ENCODE peak calls at places on chromosomes 1 and 21, in nine cellular contexts. Q is pancreas; C is esophagus squamous epithelium; W is A549; R is CD8-positive, alpha-beta memory T cell; D is IMR-90; Y is kidney; I is lower lobe of right lung; B is Panc1. N is an unnamed sample.

GRCh38 chr1:244970236-244970652 is 105.9 kb upstream of the HNRNPU start:
- DNase-seq in Q (no peak), C (peak; percentile 41), W (peak; percentile 90), R (no peak), D (peak; percentile 54), Y (peak; percentile 94), I (peak; percentile 88), B (no peak), N (peak; percentile 86)

GRCh38 chr21:34184232-34184631 is 110.9 kb downstream of the MRPS6 start:
- DNase-seq in Q (no peak), C (no peak), W (no peak), R (no peak), D (no peak), Y (no peak), I (no peak), B (no peak), N (no peak)

GRCh38 chr1:52659851-52660596 is 27.1 kb downstream of the SHISAL2A start:
- DNase-seq in Q (no peak), C (no peak), W (no peak), R (no peak), D (no peak), Y (no peak), I (no peak), B (no peak), N (no peak)

GRCh38 chr1:35298464-35298863 is 30.0 kb downstream of the ZMYM4 start:
- DNase-seq in Q (peak; percentile 18), C (no peak), W (peak; percentile 28), R (no peak), D (peak; percentile 36), Y (peak; percentile 73), I (no peak), B (peak; percentile 20), N (peak; percentile 26)

GRCh38 chr1:154183045-154183968 is 8.6 kb downstream of the TPM3 start:
- DNase-seq in Q (peak; percentile 98), C (peak; percentile 82), W (peak; percentile 99), R (peak; percentile 90), D (peak; percentile 94), Y (peak; percentile 99), I (peak; percentile 97), B (peak; percentile 86), N (peak; percentile 97)

GRCh38 chr1:174828264-174828663 is 171.5 kb upstream of the CACYBP start:
- DNase-seq in Q (no peak), C (no peak), W (no peak), R (no peak), D (no peak), Y (no peak), I (no peak), B (no peak), N (no peak)

GRCh38 chr1:230792691-230793462 is 45.7 kb downstream of the CAPN9 start:
- DNase-seq in Q (no peak), C (no peak), W (peak; percentile 9), R (no peak), D (peak; percentile 11), Y (no peak), I (no peak), B (no peak), N (no peak)

GRCh38 chr21:28971171-28971570 is 21.5 kb downstream of the LTN1 start:
- DNase-seq in Q (no peak), C (no peak), W (no peak), R (no peak), D (peak; percentile 19), Y (no peak), I (no peak), B (no peak), N (no peak)

GRCh38 chr1:116329524-116330341 is 43.3 kb upstream of the ATP1A1 start:
- DNase-seq in Q (no peak), C (no peak), W (no peak), R (no peak), D (no peak), Y (no peak), I (no peak), B (no peak), N (no peak)

GRCh38 chr1:906532-907420 is 16.9 kb upstream of the SAMD11 start:
- DNase-seq in Q (peak; percentile 16), C (no peak), W (peak; percentile 80), R (no peak), D (peak; percentile 64), Y (peak; percentile 84), I (peak; percentile 66), B (no peak), N (no peak)

GRCh38 chr1:25086518-25087079 is 145.7 kb downstream of the SYF2 start:
- DNase-seq in Q (no peak), C (no peak), W (no peak), R (no peak), D (no peak), Y (no peak), I (no peak), B (no peak), N (no peak)

GRCh38 chr1:9687876-9688582 is 36.5 kb downstream of the PIK3CD start:
- DNase-seq in Q (no peak), C (no peak), W (no peak), R (no peak), D (peak; percentile 21), Y (peak; percentile 77), I (no peak), B (no peak), N (no peak)

DNA sequence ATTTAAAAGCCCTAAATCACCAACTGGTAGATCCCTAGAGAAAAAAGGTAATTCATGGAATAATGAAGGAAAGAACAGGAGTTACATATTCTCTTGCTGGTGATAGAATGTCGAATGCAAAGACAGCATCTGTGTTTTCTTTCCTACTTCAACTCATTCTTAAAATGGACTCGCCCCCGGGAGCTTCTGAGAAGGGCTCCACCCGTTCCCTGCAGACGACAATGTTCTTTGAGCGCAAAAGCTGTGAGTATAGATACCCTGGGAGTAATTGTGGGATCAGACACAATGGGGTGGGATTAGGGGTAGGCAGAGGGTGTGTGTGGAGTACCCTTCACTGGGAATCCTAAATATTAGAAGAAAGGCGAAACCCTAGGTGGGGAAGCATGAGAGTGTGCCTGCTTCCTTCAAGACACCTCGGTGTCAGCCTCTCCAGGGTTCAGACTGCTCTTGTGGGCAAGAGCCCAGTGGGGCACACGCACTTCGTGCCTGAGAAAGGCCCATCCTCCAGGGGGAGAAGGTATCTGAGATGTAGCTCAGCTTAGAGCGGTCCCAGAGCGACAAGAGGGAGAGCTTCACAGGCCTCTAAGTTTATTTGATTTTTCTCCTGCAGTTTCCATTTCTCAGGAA is 123.3 kb upstream of the DPYD start:
- DNase-seq in Q (no peak), C (no peak), W (no peak), R (no peak), D (no peak), Y (no peak), I (no peak), B (no peak), N (no peak)
- H3K4me3 ChIP-seq in Q (no peak overlapping the region), C (no peak overlapping the region), W (no peak overlapping the region), R (no peak overlapping the region), D (peak overlapping the region; percentile 95), Y (no peak overlapping the region), I (no peak overlapping the region), B (no peak overlapping the region), N (no peak overlapping the region)

GRCh38 chr21:35198004-35198403 is 148.9 kb upstream of the RUNX1 start:
- DNase-seq in Q (no peak), C (no peak), W (peak; percentile 63), R (no peak), D (peak; percentile 96), Y (no peak), I (no peak), B (peak; percentile 47), N (no peak)

GRCh38 chr21:35196128-35196527 is 147.0 kb upstream of the RUNX1 start:
- DNase-seq in Q (no peak), C (no peak), W (no peak), R (no peak), D (no peak), Y (no peak), I (no peak), B (no peak), N (no peak)

GRCh38 chr21:35197191-35197590 is 148.1 kb upstream of the RUNX1 start:
- DNase-seq in Q (no peak), C (no peak), W (no peak), R (no peak), D (peak; percentile 64), Y (no peak), I (no peak), B (no peak), N (no peak)

GRCh38 chr21:35191754-35192153 is 142.7 kb upstream of the RUNX1 start:
- DNase-seq in Q (no peak), C (no peak), W (no peak), R (no peak), D (no peak), Y (no peak), I (no peak), B (no peak), N (no peak)

DNA sequence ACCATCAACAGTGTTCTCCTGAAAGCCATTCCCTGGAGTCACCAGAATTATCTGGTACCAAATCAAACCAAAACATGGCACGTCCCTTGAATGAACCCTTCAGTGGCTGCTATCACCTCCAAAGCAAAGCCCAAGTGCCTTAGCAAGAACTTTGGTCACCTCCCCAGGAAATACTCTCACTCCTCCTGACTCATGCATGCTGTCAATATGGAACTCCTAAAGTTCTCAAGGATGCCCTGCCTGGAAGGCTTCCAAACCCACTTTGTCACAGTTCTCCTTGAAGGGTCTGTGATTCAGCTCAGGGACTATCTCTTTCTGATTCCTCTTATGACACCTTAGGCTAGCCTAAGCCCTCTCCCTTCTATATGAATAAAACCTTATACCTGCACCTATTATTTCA is 146.1 kb upstream of the RUNX1 start:
- DNase-seq in Q (no peak), C (no peak), W (peak; percentile 12), R (no peak), D (no peak), Y (no peak), I (no peak), B (no peak), N (no peak)
- H3K27ac ChIP-seq in Q (no peak overlapping the region), C (no peak overlapping the region), W (no peak overlapping the region), R (no peak overlapping the region), D (no peak overlapping the region), Y (no peak overlapping the region), I (no peak overlapping the region), B (no peak overlapping the region), N (no peak overlapping the region)

GRCh38 chr21:36708512-36709029 is 9.7 kb downstream of the SIM2 start:
- DNase-seq in Q (no peak), C (no peak), W (no peak), R (no peak), D (no peak), Y (no peak), I (no peak), B (no peak), N (no peak)
- H3K4me3 ChIP-seq in Q (peak overlapping the region; percentile 21), C (peak overlapping the region; percentile 73), W (no peak overlapping the region), R (no peak overlapping the region), D (no peak overlapping the region), Y (no peak overlapping the region), I (peak overlapping the region; percentile 0), B (no peak overlapping the region), N (no peak overlapping the region)

DNA sequence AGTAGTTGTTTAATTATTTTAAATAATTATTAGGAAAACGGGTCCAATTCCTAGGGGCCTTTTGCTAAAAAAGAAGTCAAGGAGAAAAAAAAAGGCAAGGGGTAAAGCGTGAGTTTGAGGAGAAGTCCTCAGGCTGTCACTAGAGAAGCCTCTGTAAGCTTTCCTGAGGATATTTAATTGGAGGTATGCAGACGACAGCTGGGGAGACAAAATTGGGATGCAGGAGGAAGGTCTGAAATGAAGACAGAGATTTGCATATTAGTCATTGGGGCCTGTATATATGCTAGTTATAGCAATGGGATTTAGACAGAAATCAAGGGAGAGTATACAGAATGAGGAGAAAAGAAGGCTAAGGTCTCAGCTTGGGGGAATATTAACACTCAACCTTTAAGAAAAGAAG is 8.6 kb downstream of the ATP6V1G3 start:
- DNase-seq in Q (no peak), C (no peak), W (no peak), R (no peak), D (no peak), Y (no peak), I (no peak), B (no peak), N (no peak)
- H3K27ac ChIP-seq in Q (no peak overlapping the region), C (no peak overlapping the region), W (no peak overlapping the region), R (no peak overlapping the region), D (no peak overlapping the region), Y (no peak overlapping the region), I (no peak overlapping the region), B (no peak overlapping the region), N (no peak overlapping the region)

N was measured in DND-41.